ENCODE peak calls at places on chromosomes 13 and 19, in four cellular contexts. One of them, this sample, is unnamed.

GRCh38 chr13:95784161-95784880 is 107.4 kb downstream of the DNAJC3 start:
- DNase-seq in right cardiac atrium: no peak
- DNase-seq in lower leg skin: no peak
- DNase-seq in CD4-positive, CD25-positive, alpha-beta regulatory T cell: no peak
- DNase-seq in this sample: peak

GRCh38 chr19:28456264-28456663 is 756.7 kb downstream of the UQCRFS1 start:
- DNase-seq in lower leg skin: no peak
- DNase-seq in CD4-positive, CD25-positive, alpha-beta regulatory T cell: no peak
- DNase-seq in right cardiac atrium: no peak
- DNase-seq in this sample: no peak

GRCh38 chr13:33740134-33740538 is 77.8 kb upstream of the RFC3 start:
- DNase-seq in CD4-positive, CD25-positive, alpha-beta regulatory T cell: no peak
- DNase-seq in lower leg skin: no peak
- DNase-seq in right cardiac atrium: no peak
- DNase-seq in this sample: peak

GRCh38 chr19:3983936-3984583 is 1.2 kb downstream of the EEF2 start:
- DNase-seq in CD4-positive, CD25-positive, alpha-beta regulatory T cell: peak
- DNase-seq in lower leg skin: no peak
- DNase-seq in right cardiac atrium: peak
- DNase-seq in this sample: no peak

GRCh38 chr19:18967358-18968146 is 26.5 kb upstream of the HOMER3 start:
- DNase-seq in right cardiac atrium: peak
- DNase-seq in CD4-positive, CD25-positive, alpha-beta regulatory T cell: no peak
- DNase-seq in lower leg skin: peak
- DNase-seq in this sample: no peak

GRCh38 chr13:110628952-110629701 is 13.8 kb downstream of the NAXD start:
- DNase-seq in right cardiac atrium: no peak
- DNase-seq in CD4-positive, CD25-positive, alpha-beta regulatory T cell: no peak
- DNase-seq in lower leg skin: no peak
- DNase-seq in this sample: no peak

GRCh38 chr19:11377756-11378155 is 3.3 kb downstream of the SWSAP1 start:
- DNase-seq in CD4-positive, CD25-positive, alpha-beta regulatory T cell: no peak
- DNase-seq in lower leg skin: no peak
- DNase-seq in right cardiac atrium: no peak
- DNase-seq in this sample: no peak

GRCh38 chr19:7636691-7637373 is at the start of gene STXBP2:
- DNase-seq in right cardiac atrium: peak
- DNase-seq in CD4-positive, CD25-positive, alpha-beta regulatory T cell: peak
- DNase-seq in lower leg skin: peak
- DNase-seq in this sample: no peak

GRCh38 chr19:47716270-47716937 is 3.2 kb downstream of the EHD2 start:
- DNase-seq in CD4-positive, CD25-positive, alpha-beta regulatory T cell: no peak
- DNase-seq in lower leg skin: no peak
- DNase-seq in right cardiac atrium: no peak
- DNase-seq in this sample: no peak

GRCh38 chr13:41136396-41137031 is 3.9 kb upstream of the KBTBD6 start:
- DNase-seq in lower leg skin: no peak
- DNase-seq in CD4-positive, CD25-positive, alpha-beta regulatory T cell: no peak
- DNase-seq in right cardiac atrium: no peak
- DNase-seq in this sample: no peak

GRCh38 chr13:44386932-44387556 is 13.4 kb downstream of the SERP2 start:
- DNase-seq in lower leg skin: no peak
- DNase-seq in CD4-positive, CD25-positive, alpha-beta regulatory T cell: no peak
- DNase-seq in right cardiac atrium: no peak
- DNase-seq in this sample: no peak

GRCh38 chr19:47145639-47146486 is 15.2 kb downstream of the SAE1 start:
- DNase-seq in CD4-positive, CD25-positive, alpha-beta regulatory T cell: peak
- DNase-seq in lower leg skin: no peak
- DNase-seq in right cardiac atrium: no peak
- DNase-seq in this sample: no peak

GRCh38 chr19:14767466-14767971 is 10.8 kb downstream of the ADGRE2 start:
- DNase-seq in right cardiac atrium: no peak
- DNase-seq in lower leg skin: peak
- DNase-seq in CD4-positive, CD25-positive, alpha-beta regulatory T cell: no peak
- DNase-seq in this sample: no peak

GRCh38 chr19:48443262-48443661 is 2.5 kb upstream of the GRWD1 start:
- DNase-seq in lower leg skin: peak
- DNase-seq in CD4-positive, CD25-positive, alpha-beta regulatory T cell: no peak
- DNase-seq in right cardiac atrium: peak
- DNase-seq in this sample: no peak

GRCh38 chr13:39149896-39150295 is 111.6 kb downstream of the NHLRC3 start:
- DNase-seq in lower leg skin: no peak
- DNase-seq in right cardiac atrium: no peak
- DNase-seq in CD4-positive, CD25-positive, alpha-beta regulatory T cell: no peak
- DNase-seq in this sample: no peak

GRCh38 chr19:1862068-1862423 is 1.3 kb downstream of the KLF16 start:
- DNase-seq in right cardiac atrium: no peak
- DNase-seq in CD4-positive, CD25-positive, alpha-beta regulatory T cell: no peak
- DNase-seq in lower leg skin: no peak
- DNase-seq in this sample: no peak